ENCODE peak calls at places on chromosomes 1 and 21, in six cellular contexts. N is PC-3, D is fibroblast of mammary gland, F is adrenal gland, O is cardiac fibroblast, I is sigmoid colon. S is an unnamed sample.

GRCh38 chr1:210586785-210587184 is 258.1 kb downstream of the HHAT start:
- DNase-seq in D (no peak), F (no peak), I (no peak), O (no peak), N (no peak), S (no peak)

GRCh38 chr1:159141584-159142518 is 29.6 kb upstream of the CADM3 start:
- DNase-seq in O (peak), F (no peak), N (peak), I (no peak), D (peak), S (peak)

GRCh38 chr1:19395678-19396192 is 83.6 kb downstream of the SLC66A1 start:
- DNase-seq in D (peak), F (no peak), I (no peak), O (no peak), N (peak), S (no peak)

GRCh38 chr1:222829868-222830267 is 15.0 kb downstream of the DISP1 start:
- DNase-seq in O (peak), F (no peak), I (no peak), D (peak), N (no peak), S (peak)

GRCh38 chr1:221837886-221838285 is 96.0 kb upstream of the DUSP10 start:
- DNase-seq in I (no peak), F (no peak), N (no peak), O (no peak), D (no peak), S (no peak)

GRCh38 chr1:226787638-226788037 is 48.6 kb upstream of the ITPKB start:
- DNase-seq in D (no peak), F (no peak), N (no peak), O (no peak), I (no peak), S (no peak)

GRCh38 chr1:226656201-226656600 is 82.9 kb downstream of the ITPKB start:
- DNase-seq in O (no peak), I (no peak), F (no peak), D (no peak), N (no peak), S (no peak)

GRCh38 chr1:239868117-239868516 is 223.6 kb upstream of the FMN2 start:
- DNase-seq in F (no peak), O (no peak), D (no peak), I (no peak), N (no peak), S (no peak)

GRCh38 chr1:194535369-194535768 is 1349.0 kb upstream of the B3GALT2 start:
- DNase-seq in D (no peak), I (no peak), N (no peak), F (no peak), O (no peak), S (no peak)

GRCh38 chr21:44750675-44751025 is 39.3 kb upstream of the TSPEAR start:
- DNase-seq in I (no peak), N (no peak), D (no peak), F (peak), O (no peak), S (no peak)

GRCh38 chr1:228854907-228855306 is 119.6 kb downstream of the RHOU start:
- DNase-seq in N (no peak), D (no peak), F (no peak), I (no peak), O (no peak), S (no peak)

GRCh38 chr1:2971609-2972008 is 49.7 kb upstream of the ACTRT2 start:
- DNase-seq in F (no peak), O (no peak), N (no peak), D (no peak), I (peak), S (no peak)

GRCh38 chr1:3402258-3403010 is 52.0 kb upstream of the ARHGEF16 start:
- DNase-seq in N (peak), F (peak), D (peak), O (no peak), I (no peak), S (no peak)

GRCh38 chr1:240582953-240583352 is 29.0 kb downstream of the GREM2 start:
- DNase-seq in N (no peak), D (peak), I (no peak), F (no peak), O (no peak), S (no peak)

GRCh38 chr1:41492341-41492848 is 7.9 kb upstream of the EDN2 start:
- DNase-seq in N (peak), I (no peak), O (no peak), F (no peak), D (peak), S (no peak)

GRCh38 chr21:37047079-37047478 is 25.8 kb downstream of the PIGP start:
- DNase-seq in N (peak), I (no peak), O (no peak), D (no peak), F (no peak), S (no peak)

GRCh38 chr1:27503961-27504587 is 14.1 kb upstream of the WASF2 start:
- DNase-seq in F (no peak), I (no peak), N (no peak), D (peak), O (no peak), S (peak)

GRCh38 chr1:116981521-116982037 is 20.0 kb upstream of the CD101 start:
- DNase-seq in F (no peak), D (no peak), O (no peak), I (no peak), N (no peak), S (no peak)

GRCh38 chr21:15749045-15749867 is 19.5 kb downstream of the USP25 start:
- DNase-seq in F (no peak), N (peak), O (peak), I (no peak), D (peak), S (no peak)

GRCh38 chr21:28482657-28483056 is 510.0 kb downstream of the LTN1 start:
- DNase-seq in N (peak), D (no peak), I (no peak), F (no peak), O (no peak), S (peak)

GRCh38 chr1:13228343-13228781 is 2.4 kb upstream of the PRAMEF18 start:
- DNase-seq in O (no peak), N (peak), F (peak), I (no peak), D (no peak), S (no peak)

GRCh38 chr1:99385852-99386251 is 121.6 kb downstream of the PLPPR4 start:
- DNase-seq in N (no peak), F (no peak), O (no peak), I (no peak), D (no peak), S (no peak)

GRCh38 chr1:21022279-21023040 is 154.2 kb downstream of the EIF4G3 start:
- DNase-seq in O (peak), I (peak), F (peak), D (peak), N (peak), S (peak)

GRCh38 chr1:3695326-3696217 is 43.3 kb downstream of the TP73 start:
- DNase-seq in N (peak), F (peak), O (peak), I (no peak), D (peak), S (no peak)

GRCh38 chr1:93159337-93159736 is 20.9 kb downstream of the TMED5 start:
- DNase-seq in D (no peak), I (no peak), N (no peak), F (no peak), O (no peak), S (no peak)

GRCh38 chr1:2509589-2509988 is 16.8 kb downstream of the PANK4 start:
- DNase-seq in D (no peak), F (no peak), O (no peak), I (no peak), N (no peak), S (no peak)

GRCh38 chr1:32303997-32304622 is 12.2 kb downstream of the HDAC1 start:
- DNase-seq in I (no peak), O (no peak), F (no peak), D (peak), N (no peak), S (no peak)

GRCh38 chr1:210792703-210793102 is 341.2 kb downstream of the KCNH1 start:
- DNase-seq in F (no peak), D (peak), N (peak), O (peak), I (no peak), S (peak)

GRCh38 chr21:37896788-37897187 is 19.5 kb downstream of the KCNJ6 start:
- DNase-seq in O (no peak), N (no peak), F (no peak), D (no peak), I (no peak), S (no peak)

GRCh38 chr1:2469103-2469940 is 6.8 kb upstream of the PLCH2 start:
- DNase-seq in I (no peak), D (no peak), O (no peak), N (no peak), F (no peak), S (no peak)

GRCh38 chr1:107228704-107229103 is 87.9 kb downstream of the NTNG1 start:
- DNase-seq in N (no peak), I (no peak), O (no peak), D (no peak), F (no peak), S (no peak)

GRCh38 chr1:101769520-101769919 is 227.2 kb downstream of the OLFM3 start:
- DNase-seq in N (peak), F (no peak), D (peak), O (peak), I (no peak), S (no peak)

GRCh38 chr1:32330558-32331127 is 5.4 kb downstream of the MARCKSL1 start:
- DNase-seq in O (no peak), F (no peak), I (no peak), D (no peak), N (no peak), S (no peak)

GRCh38 chr1:239361403-239361802 is 25.0 kb upstream of the CHRM3 start:
- DNase-seq in N (peak), D (peak), I (no peak), O (peak), F (no peak), S (peak)

GRCh38 chr21:15193937-15194336 is 129.1 kb upstream of the NRIP1 start:
- DNase-seq in I (no peak), O (no peak), D (no peak), F (no peak), N (no peak), S (no peak)

GRCh38 chr1:109886827-109887226 is 23.8 kb upstream of the CSF1 start:
- DNase-seq in I (no peak), F (no peak), O (no peak), N (no peak), D (no peak), S (no peak)

GRCh38 chr1:17629460-17629859 is 90.0 kb downstream of the ARHGEF10L start:
- DNase-seq in D (no peak), F (no peak), O (no peak), N (no peak), I (no peak), S (no peak)

GRCh38 chr1:63843884-63844283 is 70.1 kb downstream of the ROR1 start:
- DNase-seq in I (no peak), O (no peak), D (no peak), N (no peak), F (no peak), S (no peak)

GRCh38 chr1:225896937-225897549 is 8.1 kb upstream of the LEFTY1 start:
- DNase-seq in D (no peak), O (no peak), N (peak), F (no peak), I (no peak), S (no peak)

DNA sequence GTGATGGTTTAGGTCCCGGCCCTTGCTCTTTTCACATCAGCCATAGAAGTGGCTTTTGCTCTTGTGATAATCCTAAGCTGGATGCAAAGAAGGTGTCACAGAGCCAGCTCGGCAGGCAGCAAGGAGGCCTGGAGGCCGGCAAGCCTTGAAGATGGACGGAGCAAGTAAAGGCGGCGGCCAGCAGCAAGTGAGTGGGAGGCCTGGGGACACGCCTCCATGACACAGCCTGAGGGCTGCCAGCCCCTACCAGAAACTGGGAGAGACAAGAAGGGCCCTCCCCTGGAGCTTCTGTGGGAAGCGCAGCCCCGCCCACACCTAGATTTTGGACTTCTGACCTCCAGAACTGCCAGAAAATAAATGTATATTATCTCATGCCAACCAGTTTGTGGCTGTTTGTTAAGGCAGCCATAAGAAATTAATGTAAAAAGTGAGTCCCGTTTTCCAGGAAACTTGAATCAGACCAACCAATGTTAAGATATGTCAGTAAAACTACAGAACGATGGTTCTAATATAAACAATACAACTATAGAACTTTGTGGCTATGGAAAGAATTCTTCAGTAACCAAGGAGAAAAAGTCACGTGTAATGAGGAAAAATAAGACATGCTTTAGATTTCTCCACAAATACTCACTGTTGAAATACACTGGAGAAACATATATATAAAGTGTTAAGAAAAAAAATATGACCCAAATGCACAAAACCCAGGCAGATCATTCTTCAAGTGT is 49.9 kb downstream of the BACE2 start:
- DNase-seq in O (peak), N (no peak), D (peak), I (peak), F (no peak), S (no peak)
- H3K4me3 ChIP-seq in O (no peak), N (no peak), D (no peak), I (no peak), F (no peak), S (no peak)

DNA sequence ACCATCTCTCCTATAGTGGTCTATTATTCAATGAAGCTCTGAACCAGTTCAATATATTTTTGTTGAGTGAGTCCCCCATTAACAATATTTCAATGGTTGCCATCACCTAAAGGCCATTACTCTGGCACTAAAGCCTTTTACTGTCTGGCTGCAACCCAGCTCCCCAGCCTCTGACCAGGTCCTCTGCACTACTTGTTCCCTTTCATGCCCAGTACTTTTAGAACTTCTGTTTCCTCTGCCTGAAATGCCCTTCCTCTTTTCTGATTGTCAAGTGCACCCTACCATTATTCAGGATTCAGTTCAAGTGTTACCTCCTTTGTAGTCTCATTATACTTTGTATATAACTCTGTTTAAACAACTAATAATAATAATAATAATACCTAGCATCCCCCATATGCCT is 30.4 kb upstream of the ZFYVE9 start:
- DNase-seq in D (no peak), I (no peak), F (no peak), O (no peak), N (no peak), S (no peak)
- TF ChIP-seq CTCF in D (no peak), I (no peak), F (no peak), O (no peak), N (no peak), S (no peak)

GRCh38 chr1:47225430-47226100 is 6.5 kb downstream of the TAL1 start:
- DNase-seq in I (no peak), N (no peak), F (no peak), D (no peak), O (no peak), S (no peak)
- H3K4me3 ChIP-seq in I (peak), N (no peak), F (no peak), D (no peak), O (peak), S (no peak)

DNA sequence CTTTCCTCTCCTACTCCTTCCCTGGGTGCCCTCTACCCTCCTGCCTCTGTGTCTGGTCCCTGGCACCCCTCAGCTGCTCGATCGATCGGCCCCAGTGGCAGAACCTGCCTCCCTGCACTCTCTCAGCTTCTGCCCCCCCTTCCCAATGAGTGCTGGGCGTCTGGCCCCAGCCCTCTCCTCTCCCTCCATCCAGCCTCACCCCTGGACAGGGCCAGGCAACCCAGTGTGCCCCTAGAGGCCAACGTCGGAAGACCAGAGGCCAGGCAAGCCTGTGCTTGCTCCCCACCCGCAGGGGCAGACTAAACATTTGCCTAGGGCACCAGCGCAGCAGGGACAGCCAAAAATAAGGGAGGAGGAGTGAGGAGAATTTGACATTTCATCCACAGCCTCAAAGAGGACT is 43.5 kb downstream of the LGR6 start:
- DNase-seq in D (peak), O (peak), I (peak), N (peak), F (peak), S (no peak)
- TF ChIP-seq CTCF in D (peak), O (peak), I (no peak), N (peak), F (peak), S (peak)

GRCh38 chr1:198890531-198890930 is 251.7 kb downstream of the PTPRC start:
- DNase-seq in D (no peak), O (peak), N (peak), I (no peak), F (no peak), S (no peak)
- H3K4me3 ChIP-seq in D (no peak), O (no peak), N (no peak), I (no peak), F (no peak), S (no peak)

DNA sequence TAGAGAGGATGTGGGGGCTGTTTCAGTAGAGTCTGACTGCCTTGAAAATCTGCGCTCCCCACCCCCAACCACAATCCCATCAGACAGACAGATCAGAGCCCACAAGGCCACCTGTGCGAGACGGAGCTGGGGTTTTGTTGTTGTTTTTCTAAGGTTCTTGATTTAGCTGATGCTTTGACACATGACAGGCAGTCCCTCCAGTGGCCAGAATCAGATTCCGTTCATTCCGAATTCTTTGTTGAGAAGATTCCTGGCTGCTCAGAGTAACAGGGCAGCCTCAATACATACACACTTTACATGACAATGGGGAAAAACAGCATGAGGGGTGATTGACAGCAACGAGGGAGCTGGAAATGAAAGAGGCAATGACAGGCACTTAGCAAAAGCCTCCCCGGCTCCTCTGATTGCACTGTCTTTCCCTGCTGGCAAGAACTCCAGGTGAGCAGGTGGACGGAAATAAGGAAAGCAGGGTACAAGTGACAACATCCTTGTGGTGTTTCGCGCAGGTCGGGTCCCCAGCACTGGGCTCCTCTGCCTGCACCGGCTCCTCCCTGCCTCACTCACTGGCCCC is 148.8 kb downstream of the PGBD5 start:
- DNase-seq in O (no peak), F (peak), I (peak), D (no peak), N (no peak), S (no peak)
- TF ChIP-seq CTCF in O (no peak), F (no peak), I (no peak), D (no peak), N (no peak), S (no peak)

GRCh38 chr1:7915826-7916225 is 24.8 kb downstream of the TNFRSF9 start:
- DNase-seq in I (no peak), N (no peak), F (no peak), D (no peak), O (no peak), S (no peak)
- H3K4me3 ChIP-seq in I (no peak), N (no peak), F (no peak), D (no peak), O (no peak), S (no peak)

S was measured in astrocyte of the cerebellum.